ENCODE peak calls at places on chromosomes 3 and 15, in six cellular contexts. X, N, Y, A, W and D are unnamed samples.

GRCh38 chr15:44882499-44882968 is 74.0 kb upstream of the TERB2 start:
- DNase-seq in X (no peak), N (no peak), Y (peak), A (peak), W (no peak), D (no peak)

GRCh38 chr3:72379500-72380187 is 468.6 kb downstream of the SHQ1 start:
- DNase-seq in X (no peak), N (peak), Y (no peak), A (no peak), W (no peak), D (no peak)

GRCh38 chr3:142940472-142940871 is 23.0 kb downstream of the PAQR9 start:
- DNase-seq in X (no peak), N (no peak), Y (no peak), A (no peak), W (no peak), D (no peak)

GRCh38 chr3:186212611-186213010 is 103.7 kb upstream of the ETV5 start:
- DNase-seq in X (no peak), N (no peak), Y (no peak), A (no peak), W (no peak), D (no peak)

GRCh38 chr15:29141908-29142747 is 127.5 kb downstream of the NSMCE3 start:
- DNase-seq in X (no peak), N (no peak), Y (no peak), A (no peak), W (no peak), D (no peak)

GRCh38 chr15:88610756-88611231 is 10.3 kb upstream of the AEN start:
- DNase-seq in X (no peak), N (no peak), Y (no peak), A (no peak), W (no peak), D (no peak)

GRCh38 chr15:31369716-31370115 is 43.1 kb downstream of the KLF13 start:
- DNase-seq in X (no peak), N (no peak), Y (no peak), A (no peak), W (no peak), D (no peak)

GRCh38 chr3:29153811-29154210 is 127.1 kb upstream of the RBMS3 start:
- DNase-seq in X (no peak), N (peak), Y (no peak), A (no peak), W (no peak), D (no peak)

GRCh38 chr3:13493867-13494441 is 13.8 kb downstream of the HDAC11 start:
- DNase-seq in X (no peak), N (no peak), Y (no peak), A (no peak), W (no peak), D (no peak)

GRCh38 chr15:48625126-48625525 is 20.4 kb downstream of the FBN1 start:
- DNase-seq in X (no peak), N (no peak), Y (no peak), A (no peak), W (no peak), D (no peak)

GRCh38 chr3:9165441-9165840 is 84.0 kb downstream of the SRGAP3 start:
- DNase-seq in X (no peak), N (no peak), Y (no peak), A (no peak), W (no peak), D (no peak)

GRCh38 chr3:172658344-172659245 is 52.3 kb downstream of the NCEH1 start:
- DNase-seq in X (no peak), N (peak), Y (no peak), A (no peak), W (no peak), D (peak)

GRCh38 chr15:40906947-40907802 is 12.9 kb downstream of the VPS18 start:
- DNase-seq in X (peak), N (no peak), Y (no peak), A (peak), W (peak), D (no peak)

GRCh38 chr15:73882761-73883419 is 9.5 kb downstream of the TBC1D21 start:
- DNase-seq in X (no peak), N (no peak), Y (no peak), A (no peak), W (no peak), D (no peak)

GRCh38 chr3:17645074-17645698 is 97.2 kb downstream of the TBC1D5 start:
- DNase-seq in X (peak), N (peak), Y (no peak), A (no peak), W (no peak), D (peak)

GRCh38 chr3:195876297-195877031 is 31.9 kb downstream of the TNK2 start:
- DNase-seq in X (no peak), N (no peak), Y (no peak), A (no peak), W (no peak), D (peak)

GRCh38 chr3:170107926-170108325 is 70.1 kb downstream of the GPR160 start:
- DNase-seq in X (no peak), N (peak), Y (no peak), A (no peak), W (no peak), D (no peak)

GRCh38 chr15:57237282-57237642 is 139.0 kb upstream of the CGNL1 start:
- DNase-seq in X (no peak), N (no peak), Y (no peak), A (no peak), W (no peak), D (no peak)

GRCh38 chr3:13857702-13858380 is 22.0 kb downstream of the WNT7A start:
- DNase-seq in X (no peak), N (no peak), Y (no peak), A (no peak), W (no peak), D (no peak)

GRCh38 chr15:25619761-25620160 is 180.9 kb upstream of the UBE3A start:
- DNase-seq in X (no peak), N (no peak), Y (no peak), A (no peak), W (no peak), D (no peak)

GRCh38 chr15:73988075-73988969 is 3.8 kb downstream of the STOML1 start:
- DNase-seq in X (no peak), N (no peak), Y (no peak), A (peak), W (no peak), D (no peak)

GRCh38 chr3:87084868-87085267 is 93.9 kb upstream of the VGLL3 start:
- DNase-seq in X (no peak), N (peak), Y (no peak), A (no peak), W (no peak), D (no peak)

GRCh38 chr15:83204697-83205096 is 2.9 kb downstream of the HDGFL3 start:
- DNase-seq in X (no peak), N (no peak), Y (no peak), A (no peak), W (no peak), D (no peak)

GRCh38 chr3:62159693-62160092 is 213.7 kb downstream of the FEZF2 start:
- DNase-seq in X (no peak), N (peak), Y (no peak), A (no peak), W (no peak), D (no peak)

GRCh38 chr15:76339302-76340197 is 3.0 kb downstream of the ISL2 start:
- DNase-seq in X (no peak), N (peak), Y (no peak), A (peak), W (no peak), D (no peak)

GRCh38 chr3:138219255-138219654 is 32.2 kb downstream of the ARMC8 start:
- DNase-seq in X (no peak), N (peak), Y (no peak), A (no peak), W (no peak), D (no peak)

GRCh38 chr15:31528846-31529245 is 202.2 kb downstream of the KLF13 start:
- DNase-seq in X (no peak), N (no peak), Y (no peak), A (no peak), W (no peak), D (no peak)